ENCODE peak calls at places on chromosome 19, in nine cellular contexts. One of them, this sample, is unnamed.

GRCh38 chr19:41377977-41378707 is 1.8 kb downstream of the TMEM91 start:
- DNase-seq in chondrocyte: no peak
- DNase-seq in CD14-positive monocyte: no peak
- DNase-seq in MM.1S: no peak
- DNase-seq in AG09319: no peak
- DNase-seq in colonic mucosa: no peak
- DNase-seq in ovary: no peak
- DNase-seq in lower leg skin: no peak
- DNase-seq in bronchial epithelial cell: no peak
- DNase-seq in this sample: peak; percentile 43

GRCh38 chr19:34808566-34808965 is 35.6 kb upstream of the ZNF599 start:
- DNase-seq in chondrocyte: no peak
- DNase-seq in CD14-positive monocyte: no peak
- DNase-seq in MM.1S: no peak
- DNase-seq in AG09319: no peak
- DNase-seq in colonic mucosa: no peak
- DNase-seq in ovary: no peak
- DNase-seq in lower leg skin: no peak
- DNase-seq in bronchial epithelial cell: peak; percentile 88
- DNase-seq in this sample: peak; percentile 70

GRCh38 chr19:48419158-48419920 is 25.9 kb downstream of the GRIN2D start:
- DNase-seq in chondrocyte: no peak
- DNase-seq in CD14-positive monocyte: peak; percentile 66
- DNase-seq in MM.1S: peak; percentile 79
- DNase-seq in AG09319: no peak
- DNase-seq in colonic mucosa: peak; percentile 61
- DNase-seq in ovary: no peak
- DNase-seq in lower leg skin: no peak
- DNase-seq in bronchial epithelial cell: no peak
- DNase-seq in this sample: peak; percentile 65

GRCh38 chr19:40605201-40605971 is 4.2 kb downstream of the LTBP4 start:
- DNase-seq in chondrocyte: no peak
- DNase-seq in CD14-positive monocyte: peak; percentile 61
- DNase-seq in MM.1S: peak; percentile 97
- DNase-seq in AG09319: no peak
- DNase-seq in colonic mucosa: peak; percentile 95
- DNase-seq in ovary: peak; percentile 77
- DNase-seq in lower leg skin: peak; percentile 95
- DNase-seq in bronchial epithelial cell: peak; percentile 88
- DNase-seq in this sample: peak; percentile 63

GRCh38 chr19:55643003-55643732 is at the start of gene ZNF581:
- DNase-seq in chondrocyte: no peak
- DNase-seq in CD14-positive monocyte: peak; percentile 69
- DNase-seq in MM.1S: peak; percentile 70
- DNase-seq in AG09319: peak; percentile 40
- DNase-seq in colonic mucosa: peak; percentile 80
- DNase-seq in ovary: peak; percentile 73
- DNase-seq in lower leg skin: peak; percentile 95
- DNase-seq in bronchial epithelial cell: peak; percentile 65
- DNase-seq in this sample: peak; percentile 78

GRCh38 chr19:40465781-40466218 is 255 bp upstream of the BLVRB start:
- DNase-seq in chondrocyte: peak; percentile 100
- DNase-seq in CD14-positive monocyte: peak; percentile 99
- DNase-seq in MM.1S: peak; percentile 99
- DNase-seq in AG09319: peak; percentile 99
- DNase-seq in colonic mucosa: peak; percentile 100
- DNase-seq in ovary: peak; percentile 100
- DNase-seq in lower leg skin: peak; percentile 100
- DNase-seq in bronchial epithelial cell: peak; percentile 97
- DNase-seq in this sample: peak; percentile 100

GRCh38 chr19:48196321-48196761 is 25.9 kb downstream of the ZSWIM9 start:
- DNase-seq in chondrocyte: peak; percentile 83
- DNase-seq in CD14-positive monocyte: no peak
- DNase-seq in MM.1S: no peak
- DNase-seq in AG09319: no peak
- DNase-seq in colonic mucosa: no peak
- DNase-seq in ovary: no peak
- DNase-seq in lower leg skin: peak; percentile 75
- DNase-seq in bronchial epithelial cell: no peak
- DNase-seq in this sample: no peak

GRCh38 chr19:50258918-50259372 is 55.5 kb downstream of the MYH14 start:
- DNase-seq in chondrocyte: no peak
- DNase-seq in CD14-positive monocyte: no peak
- DNase-seq in MM.1S: no peak
- DNase-seq in AG09319: no peak
- DNase-seq in colonic mucosa: peak; percentile 34
- DNase-seq in ovary: no peak
- DNase-seq in lower leg skin: no peak
- DNase-seq in bronchial epithelial cell: no peak
- DNase-seq in this sample: no peak

GRCh38 chr19:29612121-29612520 is 6.0 kb downstream of the POP4 start:
- DNase-seq in chondrocyte: peak; percentile 59
- DNase-seq in CD14-positive monocyte: no peak
- DNase-seq in MM.1S: no peak
- DNase-seq in AG09319: no peak
- DNase-seq in colonic mucosa: no peak
- DNase-seq in ovary: no peak
- DNase-seq in lower leg skin: no peak
- DNase-seq in bronchial epithelial cell: no peak
- DNase-seq in this sample: no peak

GRCh38 chr19:1768248-1768647 is 14.9 kb downstream of the ONECUT3 start:
- DNase-seq in chondrocyte: no peak
- DNase-seq in CD14-positive monocyte: no peak
- DNase-seq in MM.1S: no peak
- DNase-seq in AG09319: no peak
- DNase-seq in colonic mucosa: no peak
- DNase-seq in ovary: no peak
- DNase-seq in lower leg skin: no peak
- DNase-seq in bronchial epithelial cell: no peak
- DNase-seq in this sample: no peak

GRCh38 chr19:48122421-48122820 is 11.8 kb upstream of the PLA2G4C start:
- DNase-seq in chondrocyte: no peak
- DNase-seq in CD14-positive monocyte: no peak
- DNase-seq in MM.1S: no peak
- DNase-seq in AG09319: no peak
- DNase-seq in colonic mucosa: no peak
- DNase-seq in ovary: no peak
- DNase-seq in lower leg skin: no peak
- DNase-seq in bronchial epithelial cell: no peak
- DNase-seq in this sample: no peak

GRCh38 chr19:10936661-10937084 is 8.1 kb downstream of the TIMM29 start:
- DNase-seq in chondrocyte: no peak
- DNase-seq in CD14-positive monocyte: no peak
- DNase-seq in MM.1S: peak; percentile 80
- DNase-seq in AG09319: peak; percentile 56
- DNase-seq in colonic mucosa: peak; percentile 61
- DNase-seq in ovary: peak; percentile 58
- DNase-seq in lower leg skin: no peak
- DNase-seq in bronchial epithelial cell: peak; percentile 75
- DNase-seq in this sample: peak; percentile 58

GRCh38 chr19:40294560-40294959 is 9.4 kb upstream of the AKT2 start:
- DNase-seq in chondrocyte: peak; percentile 40
- DNase-seq in CD14-positive monocyte: no peak
- DNase-seq in MM.1S: no peak
- DNase-seq in AG09319: no peak
- DNase-seq in colonic mucosa: no peak
- DNase-seq in ovary: no peak
- DNase-seq in lower leg skin: no peak
- DNase-seq in bronchial epithelial cell: no peak
- DNase-seq in this sample: no peak

GRCh38 chr19:5687360-5688198 is 2.5 kb upstream of the RPL36 start:
- DNase-seq in chondrocyte: no peak
- DNase-seq in CD14-positive monocyte: no peak
- DNase-seq in MM.1S: no peak
- DNase-seq in AG09319: no peak
- DNase-seq in colonic mucosa: no peak
- DNase-seq in ovary: no peak
- DNase-seq in lower leg skin: no peak
- DNase-seq in bronchial epithelial cell: no peak
- DNase-seq in this sample: no peak
- TF ChIP-seq CTCF in chondrocyte: peak; percentile 58
- TF ChIP-seq CTCF in CD14-positive monocyte: peak; percentile 40
- TF ChIP-seq CTCF in MM.1S: no peak
- TF ChIP-seq CTCF in AG09319: no peak
- TF ChIP-seq CTCF in colonic mucosa: no peak
- TF ChIP-seq CTCF in ovary: no peak
- TF ChIP-seq CTCF in lower leg skin: no peak
- TF ChIP-seq CTCF in bronchial epithelial cell: no peak
- TF ChIP-seq CTCF in this sample: no peak

DNA sequence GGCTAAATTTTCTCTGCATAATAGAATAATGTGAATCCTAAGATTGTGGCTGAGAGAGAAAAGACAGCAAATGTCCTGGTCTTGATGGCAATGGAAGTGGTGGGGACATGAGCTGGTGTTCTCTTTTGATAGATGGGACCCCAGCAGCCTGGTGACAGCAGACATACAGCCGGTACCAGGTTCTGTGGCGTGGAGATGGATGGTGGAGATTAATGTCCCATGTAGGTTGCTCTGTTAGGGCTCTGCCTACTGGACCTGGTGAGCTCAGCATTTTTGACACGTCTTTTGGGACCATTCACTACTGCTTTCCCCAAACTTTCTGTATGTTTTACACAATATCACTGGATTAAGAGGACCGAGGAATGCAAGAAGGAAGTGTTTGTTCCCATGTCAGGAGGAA is 8.2 kb upstream of the SIGLEC14 start:
- DNase-seq in chondrocyte: no peak
- DNase-seq in CD14-positive monocyte: no peak
- DNase-seq in MM.1S: no peak
- DNase-seq in AG09319: no peak
- DNase-seq in colonic mucosa: no peak
- DNase-seq in ovary: no peak
- DNase-seq in lower leg skin: no peak
- DNase-seq in bronchial epithelial cell: no peak
- DNase-seq in this sample: no peak
- TF ChIP-seq CTCF in chondrocyte: no peak
- TF ChIP-seq CTCF in CD14-positive monocyte: no peak
- TF ChIP-seq CTCF in MM.1S: no peak
- TF ChIP-seq CTCF in AG09319: no peak
- TF ChIP-seq CTCF in colonic mucosa: no peak
- TF ChIP-seq CTCF in ovary: no peak
- TF ChIP-seq CTCF in lower leg skin: no peak
- TF ChIP-seq CTCF in bronchial epithelial cell: no peak
- TF ChIP-seq CTCF in this sample: no peak

DNA sequence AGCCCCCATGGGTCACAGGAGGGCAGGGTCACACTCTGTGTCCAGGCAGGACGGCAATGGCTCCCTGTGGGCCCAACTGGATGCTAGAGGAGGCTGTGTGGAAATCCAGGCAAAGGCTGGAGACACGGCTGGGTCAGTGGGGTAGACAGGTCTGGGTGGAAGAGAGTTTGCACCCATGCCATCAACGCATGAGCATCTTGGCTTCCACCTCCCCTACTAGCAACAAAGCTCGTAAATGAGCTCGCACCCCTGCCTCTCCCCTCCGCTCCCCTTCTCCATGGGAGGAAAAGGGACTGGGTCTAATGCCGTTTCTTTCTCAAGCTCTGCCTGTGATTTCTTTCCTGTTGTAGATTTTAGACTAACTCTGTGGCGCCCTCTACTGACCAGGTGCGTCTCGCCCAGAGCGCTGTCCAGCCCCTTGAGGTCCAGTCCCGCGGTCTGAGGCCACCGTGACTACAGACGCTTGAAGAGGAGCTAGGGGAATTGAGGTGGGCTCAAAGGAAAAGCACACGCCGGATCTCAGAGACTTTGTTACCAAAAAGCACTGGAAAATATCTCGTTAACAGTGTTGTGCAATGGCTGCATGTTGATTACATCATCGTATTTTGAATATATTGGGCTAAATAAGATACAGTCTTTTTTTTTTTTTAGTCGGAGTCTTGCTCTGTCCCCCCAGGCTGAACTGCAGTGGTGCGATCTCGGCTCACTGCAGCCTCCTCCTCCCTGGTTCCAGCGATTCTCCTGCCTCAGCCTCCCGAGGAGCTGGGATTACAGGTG is 50.7 kb upstream of the USP29 start:
- DNase-seq in chondrocyte: no peak
- DNase-seq in CD14-positive monocyte: no peak
- DNase-seq in MM.1S: no peak
- DNase-seq in AG09319: no peak
- DNase-seq in colonic mucosa: no peak
- DNase-seq in ovary: peak; percentile 91
- DNase-seq in lower leg skin: no peak
- DNase-seq in bronchial epithelial cell: no peak
- DNase-seq in this sample: no peak
- TF ChIP-seq CTCF in chondrocyte: peak; percentile 19
- TF ChIP-seq CTCF in CD14-positive monocyte: no peak
- TF ChIP-seq CTCF in MM.1S: no peak
- TF ChIP-seq CTCF in AG09319: no peak
- TF ChIP-seq CTCF in colonic mucosa: no peak
- TF ChIP-seq CTCF in ovary: peak; percentile 83
- TF ChIP-seq CTCF in lower leg skin: no peak
- TF ChIP-seq CTCF in bronchial epithelial cell: no peak
- TF ChIP-seq CTCF in this sample: no peak

GRCh38 chr19:8251025-8251472 is 41.9 kb downstream of the CERS4 start:
- DNase-seq in chondrocyte: no peak
- DNase-seq in CD14-positive monocyte: no peak
- DNase-seq in MM.1S: no peak
- DNase-seq in AG09319: no peak
- DNase-seq in colonic mucosa: no peak
- DNase-seq in ovary: peak; percentile 49
- DNase-seq in lower leg skin: peak; percentile 89
- DNase-seq in bronchial epithelial cell: no peak
- DNase-seq in this sample: no peak

GRCh38 chr19:8254286-8255001 is 45.3 kb downstream of the CERS4 start:
- DNase-seq in chondrocyte: no peak
- DNase-seq in CD14-positive monocyte: no peak
- DNase-seq in MM.1S: no peak
- DNase-seq in AG09319: no peak
- DNase-seq in colonic mucosa: no peak
- DNase-seq in ovary: no peak
- DNase-seq in lower leg skin: no peak
- DNase-seq in bronchial epithelial cell: no peak
- DNase-seq in this sample: no peak

GRCh38 chr19:8252922-8253589 is 43.9 kb downstream of the CERS4 start:
- DNase-seq in chondrocyte: no peak
- DNase-seq in CD14-positive monocyte: peak; percentile 77
- DNase-seq in MM.1S: peak; percentile 76
- DNase-seq in AG09319: peak; percentile 22
- DNase-seq in colonic mucosa: peak; percentile 85
- DNase-seq in ovary: peak; percentile 87
- DNase-seq in lower leg skin: peak; percentile 95
- DNase-seq in bronchial epithelial cell: peak; percentile 57
- DNase-seq in this sample: peak; percentile 88

GRCh38 chr19:8255426-8256125 is 46.4 kb downstream of the CERS4 start:
- DNase-seq in chondrocyte: peak; percentile 79
- DNase-seq in CD14-positive monocyte: no peak
- DNase-seq in MM.1S: peak; percentile 12
- DNase-seq in AG09319: no peak
- DNase-seq in colonic mucosa: no peak
- DNase-seq in ovary: no peak
- DNase-seq in lower leg skin: no peak
- DNase-seq in bronchial epithelial cell: no peak
- DNase-seq in this sample: no peak

DNA sequence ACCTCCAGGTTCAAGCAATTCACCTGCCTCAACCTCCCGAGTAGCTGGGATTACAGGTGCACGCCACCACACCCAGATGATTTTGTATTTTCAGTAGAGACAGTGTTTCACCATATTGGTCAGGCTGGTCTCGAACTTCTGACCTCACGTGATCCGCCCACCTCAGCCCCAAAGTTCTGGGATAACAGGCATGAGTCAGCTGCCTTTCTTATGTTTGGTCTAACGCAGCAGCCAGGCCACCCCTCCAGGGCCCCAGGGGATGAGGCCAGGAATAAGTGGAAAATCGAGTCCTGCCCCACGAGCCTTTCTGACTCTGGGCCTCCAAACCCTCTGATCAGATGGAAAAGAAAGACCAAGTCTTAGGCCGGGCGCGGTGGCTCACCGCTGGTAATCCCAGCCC is 44.5 kb downstream of the CERS4 start:
- DNase-seq in chondrocyte: no peak
- DNase-seq in CD14-positive monocyte: no peak
- DNase-seq in MM.1S: no peak
- DNase-seq in AG09319: no peak
- DNase-seq in colonic mucosa: no peak
- DNase-seq in ovary: no peak
- DNase-seq in lower leg skin: no peak
- DNase-seq in bronchial epithelial cell: no peak
- DNase-seq in this sample: no peak
- TF ChIP-seq CTCF in chondrocyte: no peak
- TF ChIP-seq CTCF in CD14-positive monocyte: no peak
- TF ChIP-seq CTCF in MM.1S: no peak
- TF ChIP-seq CTCF in AG09319: no peak
- TF ChIP-seq CTCF in colonic mucosa: no peak
- TF ChIP-seq CTCF in ovary: no peak
- TF ChIP-seq CTCF in lower leg skin: no peak
- TF ChIP-seq CTCF in bronchial epithelial cell: no peak
- TF ChIP-seq CTCF in this sample: no peak